ENCODE peak calls at places on chromosomes 6 and 20, in four cellular contexts. Y is breast epithelium, Z is tibial nerve, M is H9. X is an unnamed sample.

GRCh38 chr6:166119116-166119911 is 48.3 kb downstream of the TBXT start:
- DNase-seq in Y (no peak), Z (no peak), M (no peak), X (no peak)

GRCh38 chr6:55983861-55984260 is 108.5 kb upstream of the BMP5 start:
- DNase-seq in Y (no peak), Z (no peak), M (no peak), X (no peak)

GRCh38 chr6:73565767-73566485 is 45.1 kb upstream of the EEF1A1 start:
- DNase-seq in Y (no peak), Z (no peak), M (peak), X (no peak)

GRCh38 chr6:4809999-4810918 is 34.1 kb downstream of the CDYL start:
- DNase-seq in Y (no peak), Z (no peak), M (no peak), X (no peak)

GRCh38 chr20:1813101-1813529 is 82.1 kb upstream of the SIRPA start:
- DNase-seq in Y (no peak), Z (peak), M (no peak), X (no peak)

GRCh38 chr20:35954907-35955251 is 577 bp upstream of the SCAND1 start:
- DNase-seq in Y (no peak), Z (no peak), M (no peak), X (no peak)

GRCh38 chr6:137795510-137795909 is 71.5 kb upstream of the TNFAIP3 start:
- DNase-seq in Y (no peak), Z (no peak), M (no peak), X (no peak)

GRCh38 chr20:54257090-54257816 is 49.4 kb downstream of the PFDN4 start:
- DNase-seq in Y (no peak), Z (no peak), M (no peak), X (no peak)

GRCh38 chr6:124487778-124488431 is 474.3 kb upstream of the RNF217 start:
- DNase-seq in Y (no peak), Z (no peak), M (no peak), X (peak)

GRCh38 chr6:70304611-70305010 is 1.7 kb upstream of the COL9A1 start:
- DNase-seq in Y (no peak), Z (no peak), M (no peak), X (no peak)

GRCh38 chr6:16472349-16473069 is 234.1 kb downstream of the GMPR start:
- DNase-seq in Y (no peak), Z (no peak), M (no peak), X (no peak)

GRCh38 chr6:41153451-41153850 is 696 bp downstream of the TREML1 start:
- DNase-seq in Y (no peak), Z (no peak), M (no peak), X (no peak)

GRCh38 chr6:4586469-4586859 is 189.7 kb upstream of the CDYL start:
- DNase-seq in Y (no peak), Z (no peak), M (no peak), X (no peak)

GRCh38 chr20:53322651-53323050 is 271.0 kb downstream of the ZNF217 start:
- DNase-seq in Y (no peak), Z (no peak), M (no peak), X (no peak)

GRCh38 chr6:42417641-42418112 is 34.0 kb downstream of the TRERF1 start:
- DNase-seq in Y (no peak), Z (no peak), M (no peak), X (no peak)

GRCh38 chr20:38460040-38460623 is 12.5 kb upstream of the RALGAPB start:
- DNase-seq in Y (no peak), Z (no peak), M (no peak), X (peak)

GRCh38 chr20:57985278-57985677 is 243.2 kb downstream of the ANKRD60 start:
- DNase-seq in Y (no peak), Z (no peak), M (no peak), X (no peak)

GRCh38 chr6:106563614-106564013 is 65.7 kb downstream of the RTN4IP1 start:
- DNase-seq in Y (no peak), Z (no peak), M (no peak), X (no peak)

GRCh38 chr6:107542170-107542569 is 52.3 kb downstream of the SOBP start:
- DNase-seq in Y (no peak), Z (no peak), M (no peak), X (no peak)

GRCh38 chr6:138275976-138276375 is 57.7 kb upstream of the PBOV1 start:
- DNase-seq in Y (no peak), Z (no peak), M (peak), X (no peak)

GRCh38 chr20:658731-659291 is 5.8 kb upstream of the SRXN1 start:
- DNase-seq in Y (no peak), Z (no peak), M (no peak), X (no peak)

GRCh38 chr6:1832844-1833787 is 223.4 kb downstream of the FOXC1 start:
- DNase-seq in Y (no peak), Z (peak), M (no peak), X (no peak)

GRCh38 chr20:57947421-57948176 is 237.8 kb upstream of the PMEPA1 start:
- DNase-seq in Y (no peak), Z (no peak), M (no peak), X (no peak)

GRCh38 chr6:148164645-148165044 is 178.0 kb upstream of the SASH1 start:
- DNase-seq in Y (no peak), Z (no peak), M (no peak), X (no peak)

GRCh38 chr6:7463785-7464184 is 74.2 kb downstream of the RIOK1 start:
- DNase-seq in Y (no peak), Z (no peak), M (peak), X (no peak)

GRCh38 chr6:166021429-166021828 is 146.2 kb downstream of the TBXT start:
- DNase-seq in Y (no peak), Z (no peak), M (no peak), X (no peak)

GRCh38 chr20:4192378-4193048 is 177.2 kb upstream of the RNF24 start:
- DNase-seq in Y (no peak), Z (no peak), M (no peak), X (no peak)

GRCh38 chr6:1729752-1730140 is 120.0 kb downstream of the FOXC1 start:
- DNase-seq in Y (no peak), Z (no peak), M (no peak), X (no peak)

GRCh38 chr6:104855507-104855906 is 4.2 kb downstream of the HACE1 start:
- DNase-seq in Y (no peak), Z (no peak), M (no peak), X (no peak)

GRCh38 chr20:37243937-37244571 is 17.6 kb downstream of the GHRH start:
- DNase-seq in Y (no peak), Z (no peak), M (no peak), X (no peak)

GRCh38 chr20:37245671-37246237 is 15.9 kb downstream of the GHRH start:
- DNase-seq in Y (no peak), Z (no peak), M (peak), X (no peak)

GRCh38 chr20:37243076-37243936 is 18.3 kb downstream of the GHRH start:
- DNase-seq in Y (no peak), Z (no peak), M (peak), X (no peak)

GRCh38 chr20:37245181-37245580 is 16.4 kb downstream of the GHRH start:
- DNase-seq in Y (no peak), Z (no peak), M (no peak), X (no peak)

DNA sequence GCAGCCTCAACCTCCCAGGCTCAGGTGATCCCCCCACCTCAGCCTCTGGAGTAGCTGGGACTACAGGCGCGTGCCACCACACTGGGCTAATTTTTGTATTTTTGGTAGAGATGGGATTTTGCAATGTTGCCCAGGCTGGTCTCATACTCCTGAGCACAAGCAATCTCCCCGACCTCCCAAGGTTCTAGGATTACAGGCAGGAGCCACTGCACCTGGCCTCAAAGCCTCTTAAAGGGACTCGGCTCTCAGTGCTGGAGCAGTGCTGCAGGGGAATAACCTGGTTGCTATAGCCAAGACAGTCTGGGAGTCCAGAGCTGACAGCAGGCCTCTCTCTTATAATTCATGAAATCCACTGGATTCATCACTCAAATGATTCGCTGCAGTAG is 17.0 kb downstream of the GHRH start:
- DNase-seq in Y (no peak), Z (no peak), M (no peak), X (no peak)
- H3K27ac ChIP-seq in Y (no peak), Z (no peak), M (no peak), X (no peak)

GRCh38 chr6:67331304-67331703 is 1303.8 kb upstream of the ADGRB3 start:
- DNase-seq in Y (no peak), Z (no peak), M (no peak), X (no peak)
- H3K27ac ChIP-seq in Y (no peak), Z (no peak), M (no peak), X (no peak)

DNA sequence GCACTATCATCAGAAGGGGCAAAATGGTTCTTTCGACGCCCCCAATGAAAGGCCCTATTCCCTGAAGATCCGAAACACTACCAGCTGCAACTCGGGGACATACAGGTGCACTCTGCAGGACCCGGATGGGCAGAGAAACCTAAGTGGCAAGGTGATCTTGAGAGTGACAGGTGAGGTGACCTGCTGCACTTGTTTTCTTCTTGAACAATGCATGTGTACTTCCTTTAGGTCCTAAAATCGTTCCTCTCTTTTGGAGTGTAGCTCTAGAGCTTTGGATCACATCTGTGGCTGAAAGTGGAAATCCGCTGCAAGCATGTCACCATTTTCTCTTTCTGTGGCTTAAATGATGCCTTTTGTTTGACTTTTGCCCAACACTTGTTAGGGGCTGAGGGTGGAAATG is 14.0 kb downstream of the CD83 start:
- DNase-seq in Y (no peak), Z (no peak), M (no peak), X (no peak)
- H3K27ac ChIP-seq in Y (no peak), Z (no peak), M (no peak), X (no peak)

DNA sequence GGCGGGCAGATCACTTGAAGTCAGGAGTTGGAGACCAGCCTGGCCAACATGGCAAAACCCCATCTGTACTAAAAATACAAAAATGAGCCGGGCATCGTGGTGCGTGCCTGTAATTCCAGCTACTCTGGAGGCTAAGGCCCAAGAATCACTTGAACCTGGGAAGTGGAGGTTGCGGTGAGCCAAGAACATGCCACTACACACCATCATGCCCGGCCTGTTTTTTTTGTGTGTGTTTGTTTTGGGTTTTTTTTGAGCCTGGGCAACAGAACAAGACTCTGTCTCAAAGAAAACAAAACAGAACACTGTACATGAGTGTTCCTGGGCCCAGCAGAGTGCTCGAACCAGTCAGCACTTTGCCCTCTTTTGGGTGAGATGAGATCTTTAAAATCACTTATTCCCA is 159.1 kb downstream of the MTHFD1L start:
- DNase-seq in Y (no peak), Z (no peak), M (no peak), X (no peak)
- H3K27ac ChIP-seq in Y (no peak), Z (no peak), M (no peak), X (peak)

DNA sequence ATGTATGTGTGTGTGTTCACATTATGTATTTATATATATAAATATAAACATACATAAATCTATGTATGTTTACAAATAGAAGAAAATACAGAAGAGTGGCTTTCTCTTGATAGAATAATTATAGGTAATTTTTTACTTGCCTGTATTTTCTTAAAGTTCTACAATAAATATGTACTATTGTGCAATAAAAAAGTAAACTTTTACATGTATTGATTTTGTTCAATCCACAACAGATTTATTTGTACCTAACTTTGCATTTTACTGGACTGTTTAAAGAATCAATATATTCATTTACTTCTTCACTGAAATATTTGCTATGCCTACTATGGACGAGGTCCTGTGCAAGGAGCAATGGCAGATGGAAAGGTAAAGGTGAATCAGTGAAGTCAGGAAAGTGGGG is 14.0 kb upstream of the TAB2 start:
- DNase-seq in Y (no peak), Z (no peak), M (no peak), X (no peak)
- H3K27ac ChIP-seq in Y (no peak), Z (no peak), M (no peak), X (no peak)

GRCh38 chr6:85911067-85911466 is 268.4 kb upstream of the SYNCRIP start:
- DNase-seq in Y (no peak), Z (no peak), M (no peak), X (no peak)
- H3K27ac ChIP-seq in Y (no peak), Z (no peak), M (no peak), X (no peak)

GRCh38 chr6:3421145-3421544 is 35.7 kb downstream of the SLC22A23 start:
- DNase-seq in Y (no peak), Z (no peak), M (no peak), X (no peak)
- H3K27ac ChIP-seq in Y (no peak), Z (no peak), M (no peak), X (no peak)

X was measured in caudate nucleus.